ENCODE peak calls at places on chromosomes 6 and 20, in ten cellular contexts. One of them, this sample, is unnamed.

GRCh38 chr20:31497838-31498540 is 16.3 kb upstream of the HM13 start:
- DNase-seq in NCI-H1105 treated with DMSO at 0.1 percent for 48 hours: peak; percentile 58
- DNase-seq in fibroblast of lung: peak; percentile 32
- DNase-seq in Caco-2: peak; percentile 72
- DNase-seq in pons: no peak
- DNase-seq in fibroblast of the conjunctiva: no peak
- DNase-seq in left ventricle myocardium inferior: peak; percentile 65
- DNase-seq in tibial artery: no peak
- DNase-seq in NCI-H2107: no peak
- DNase-seq in SJSA1: no peak
- DNase-seq in this sample: no peak

GRCh38 chr6:149332602-149333311 is 15.2 kb downstream of the TAB2 start:
- DNase-seq in tibial artery: no peak
- DNase-seq in left ventricle myocardium inferior: no peak
- DNase-seq in NCI-H2107: no peak
- DNase-seq in fibroblast of lung: no peak
- DNase-seq in NCI-H1105 treated with DMSO at 0.1 percent for 48 hours: peak; percentile 91
- DNase-seq in SJSA1: no peak
- DNase-seq in Caco-2: no peak
- DNase-seq in fibroblast of the conjunctiva: no peak
- DNase-seq in pons: no peak
- DNase-seq in this sample: no peak

GRCh38 chr20:35947489-35947888 is 6.8 kb downstream of the SCAND1 start:
- DNase-seq in left ventricle myocardium inferior: no peak
- DNase-seq in fibroblast of the conjunctiva: no peak
- DNase-seq in NCI-H1105 treated with DMSO at 0.1 percent for 48 hours: peak; percentile 11
- DNase-seq in SJSA1: peak; percentile 8
- DNase-seq in Caco-2: peak; percentile 66
- DNase-seq in pons: no peak
- DNase-seq in fibroblast of lung: peak; percentile 10
- DNase-seq in NCI-H2107: no peak
- DNase-seq in tibial artery: no peak
- DNase-seq in this sample: no peak

GRCh38 chr6:29967379-29968010 is 25.2 kb downstream of the HLA-A start:
- DNase-seq in Caco-2: peak; percentile 35
- DNase-seq in NCI-H2107: no peak
- DNase-seq in fibroblast of the conjunctiva: no peak
- DNase-seq in SJSA1: peak; percentile 18
- DNase-seq in pons: peak; percentile 11
- DNase-seq in fibroblast of lung: no peak
- DNase-seq in NCI-H1105 treated with DMSO at 0.1 percent for 48 hours: peak; percentile 80
- DNase-seq in left ventricle myocardium inferior: no peak
- DNase-seq in tibial artery: no peak
- DNase-seq in this sample: no peak

GRCh38 chr20:47652301-47652700 is 133.0 kb downstream of the SULF2 start:
- DNase-seq in Caco-2: no peak
- DNase-seq in left ventricle myocardium inferior: no peak
- DNase-seq in NCI-H2107: no peak
- DNase-seq in pons: no peak
- DNase-seq in NCI-H1105 treated with DMSO at 0.1 percent for 48 hours: no peak
- DNase-seq in SJSA1: no peak
- DNase-seq in fibroblast of the conjunctiva: no peak
- DNase-seq in fibroblast of lung: no peak
- DNase-seq in tibial artery: no peak
- DNase-seq in this sample: no peak

GRCh38 chr20:50333856-50334255 is 143.2 kb downstream of the CEBPB start:
- DNase-seq in fibroblast of the conjunctiva: peak; percentile 38
- DNase-seq in left ventricle myocardium inferior: no peak
- DNase-seq in NCI-H2107: no peak
- DNase-seq in fibroblast of lung: peak; percentile 96
- DNase-seq in NCI-H1105 treated with DMSO at 0.1 percent for 48 hours: no peak
- DNase-seq in tibial artery: peak; percentile 26
- DNase-seq in Caco-2: no peak
- DNase-seq in SJSA1: peak; percentile 58
- DNase-seq in pons: no peak
- DNase-seq in this sample: no peak

GRCh38 chr6:138377042-138377441 is 663 bp upstream of the SMIM28 start:
- DNase-seq in fibroblast of the conjunctiva: no peak
- DNase-seq in tibial artery: no peak
- DNase-seq in Caco-2: no peak
- DNase-seq in pons: no peak
- DNase-seq in fibroblast of lung: no peak
- DNase-seq in NCI-H1105 treated with DMSO at 0.1 percent for 48 hours: no peak
- DNase-seq in NCI-H2107: no peak
- DNase-seq in SJSA1: no peak
- DNase-seq in left ventricle myocardium inferior: no peak
- DNase-seq in this sample: no peak

GRCh38 chr20:9555781-9556180 is 41.4 kb downstream of the LAMP5 start:
- DNase-seq in SJSA1: no peak
- DNase-seq in fibroblast of the conjunctiva: no peak
- DNase-seq in tibial artery: no peak
- DNase-seq in NCI-H2107: no peak
- DNase-seq in pons: no peak
- DNase-seq in Caco-2: no peak
- DNase-seq in NCI-H1105 treated with DMSO at 0.1 percent for 48 hours: no peak
- DNase-seq in left ventricle myocardium inferior: no peak
- DNase-seq in fibroblast of lung: no peak
- DNase-seq in this sample: no peak

GRCh38 chr20:22464312-22465003 is 119.9 kb downstream of the FOXA2 start:
- DNase-seq in SJSA1: no peak
- DNase-seq in Caco-2: no peak
- DNase-seq in fibroblast of the conjunctiva: no peak
- DNase-seq in left ventricle myocardium inferior: no peak
- DNase-seq in NCI-H2107: no peak
- DNase-seq in NCI-H1105 treated with DMSO at 0.1 percent for 48 hours: no peak
- DNase-seq in tibial artery: no peak
- DNase-seq in pons: no peak
- DNase-seq in fibroblast of lung: no peak
- DNase-seq in this sample: no peak

GRCh38 chr6:166025149-166025898 is 142.3 kb downstream of the TBXT start:
- DNase-seq in NCI-H2107: no peak
- DNase-seq in NCI-H1105 treated with DMSO at 0.1 percent for 48 hours: peak; percentile 80
- DNase-seq in tibial artery: no peak
- DNase-seq in Caco-2: no peak
- DNase-seq in fibroblast of lung: peak; percentile 65
- DNase-seq in SJSA1: peak; percentile 91
- DNase-seq in left ventricle myocardium inferior: peak; percentile 36
- DNase-seq in fibroblast of the conjunctiva: peak; percentile 59
- DNase-seq in pons: no peak
- DNase-seq in this sample: no peak

GRCh38 chr6:132020138-132020551 is 69.0 kb upstream of the CCN2 start:
- DNase-seq in left ventricle myocardium inferior: peak; percentile 22
- DNase-seq in NCI-H2107: no peak
- DNase-seq in fibroblast of lung: peak; percentile 51
- DNase-seq in Caco-2: no peak
- DNase-seq in fibroblast of the conjunctiva: no peak
- DNase-seq in SJSA1: no peak
- DNase-seq in NCI-H1105 treated with DMSO at 0.1 percent for 48 hours: no peak
- DNase-seq in pons: no peak
- DNase-seq in tibial artery: peak; percentile 62
- DNase-seq in this sample: no peak

This sample was measured in NCI-H187 treated with DMSO at 0.1 percent for 48 hours.